ENCODE peak calls at places on chromosomes 5 and 9, in eight cellular contexts. X is activated T-helper 9 cell treated with anti-CD3 and anti-CD28 coated beads, Interleukin-2, amount 50 U/mL, for 16 hours; M is CD4-positive, CD25-positive, alpha-beta regulatory T cell; Z is activated gamma-delta T cell treated with Interleukin-2 at 50 U/mL for 16 hours; O is lower leg skin; V is COR-L47; S is activated naive CD4-positive, alpha-beta T cell; G is NCI-H1930. I is an unnamed sample.
A peak's percentile ranks its signal among the peaks of the same experiment; 100 is the strongest.

GRCh38 chr5:172383231-172383802 is 71.0 kb downstream of the SH3PXD2B start:
- DNase-seq in X (no peak), M (no peak), Z (no peak), O (no peak), V (no peak), S (no peak), G (no peak), I (no peak)

GRCh38 chr9:38372685-38373619 is 19.6 kb upstream of the ALDH1B1 start:
- DNase-seq in X (no peak), M (no peak), Z (no peak), O (peak; percentile 43), V (no peak), S (no peak), G (no peak), I (no peak)

GRCh38 chr9:98482248-98482647 is 226.5 kb downstream of the GABBR2 start:
- DNase-seq in X (no peak), M (no peak), Z (no peak), O (no peak), V (no peak), S (no peak), G (no peak), I (no peak)

GRCh38 chr5:107478068-107478641 is 192.6 kb downstream of the EFNA5 start:
- DNase-seq in X (no peak), M (no peak), Z (no peak), O (no peak), V (no peak), S (no peak), G (no peak), I (no peak)

GRCh38 chr9:93132287-93132927 is 1.6 kb downstream of the NINJ1 start:
- DNase-seq in X (no peak), M (no peak), Z (no peak), O (peak; percentile 95), V (no peak), S (no peak), G (no peak), I (peak; percentile 71)

GRCh38 chr5:101418735-101419134 is 515.7 kb upstream of the ST8SIA4 start:
- DNase-seq in X (no peak), M (no peak), Z (no peak), O (no peak), V (no peak), S (no peak), G (no peak), I (no peak)

GRCh38 chr5:175885813-175886212 is 14.4 kb downstream of the CPLX2 start:
- DNase-seq in X (no peak), M (no peak), Z (no peak), O (no peak), V (peak; percentile 80), S (no peak), G (no peak), I (no peak)

GRCh38 chr5:68333649-68334549 is 118.3 kb downstream of the PIK3R1 start:
- DNase-seq in X (no peak), M (no peak), Z (no peak), O (no peak), V (no peak), S (no peak), G (no peak), I (no peak)

GRCh38 chr9:6495484-6495883 is 82.5 kb downstream of the UHRF2 start:
- DNase-seq in X (no peak), M (no peak), Z (no peak), O (no peak), V (no peak), S (no peak), G (no peak), I (no peak)

GRCh38 chr5:50751064-50751657 is 84.7 kb downstream of the PARP8 start:
- DNase-seq in X (no peak), M (peak; percentile 75), Z (peak; percentile 43), O (no peak), V (peak; percentile 49), S (no peak), G (no peak), I (no peak)

GRCh38 chr5:42064821-42065220 is 139.7 kb downstream of the FBXO4 start:
- DNase-seq in X (no peak), M (no peak), Z (no peak), O (no peak), V (no peak), S (no peak), G (no peak), I (no peak)

GRCh38 chr5:136164226-136164625 is 28.7 kb downstream of the SMIM32 start:
- DNase-seq in X (no peak), M (no peak), Z (no peak), O (no peak), V (no peak), S (no peak), G (no peak), I (no peak)

GRCh38 chr5:92484484-92484883 is 1096.5 kb downstream of the NR2F1-AS1 start:
- DNase-seq in X (no peak), M (no peak), Z (no peak), O (no peak), V (no peak), S (no peak), G (no peak), I (no peak)

GRCh38 chr9:86997158-86997557 is 49.9 kb upstream of the GAS1 start:
- DNase-seq in X (no peak), M (no peak), Z (no peak), O (no peak), V (no peak), S (no peak), G (no peak), I (no peak)

GRCh38 chr9:70607926-70608325 is 193.5 kb upstream of the KLF9 start:
- DNase-seq in X (no peak), M (no peak), Z (no peak), O (no peak), V (no peak), S (no peak), G (no peak), I (no peak)

GRCh38 chr5:136032564-136032963 is 3.8 kb downstream of the TGFBI start:
- DNase-seq in X (no peak), M (no peak), Z (no peak), O (peak; percentile 83), V (no peak), S (no peak), G (no peak), I (peak; percentile 64)

GRCh38 chr5:1763548-1763911 is 36.1 kb downstream of the MRPL36 start:
- DNase-seq in X (no peak), M (peak; percentile 30), Z (peak; percentile 21), O (peak; percentile 89), V (no peak), S (no peak), G (no peak), I (peak; percentile 41)

GRCh38 chr5:77012601-77013000 is 17.6 kb upstream of the AGGF1 start:
- DNase-seq in X (no peak), M (no peak), Z (no peak), O (no peak), V (no peak), S (no peak), G (no peak), I (no peak)

GRCh38 chr5:176535655-176536131 is 1.5 kb downstream of the RNF44 start:
- DNase-seq in X (no peak), M (no peak), Z (no peak), O (no peak), V (no peak), S (no peak), G (no peak), I (no peak)

GRCh38 chr9:97307500-97308163 is at the start of gene CCDC180:
- DNase-seq in X (no peak), M (no peak), Z (no peak), O (no peak), V (no peak), S (no peak), G (no peak), I (peak; percentile 62)

GRCh38 chr9:104927216-104927911 is 591 bp downstream of the ABCA1 start:
- DNase-seq in X (no peak), M (peak; percentile 22), Z (no peak), O (peak; percentile 91), V (no peak), S (no peak), G (no peak), I (no peak)

GRCh38 chr9:69122391-69123141 is 51.5 kb upstream of the TJP2 start:
- DNase-seq in X (no peak), M (peak; percentile 19), Z (no peak), O (no peak), V (no peak), S (no peak), G (no peak), I (no peak)

GRCh38 chr9:110738982-110739381 is 70.4 kb downstream of the MUSK start:
- DNase-seq in X (no peak), M (no peak), Z (no peak), O (no peak), V (no peak), S (no peak), G (no peak), I (no peak)

GRCh38 chr9:134379774-134380431 is 53.6 kb downstream of the RXRA start:
- DNase-seq in X (no peak), M (no peak), Z (no peak), O (no peak), V (no peak), S (no peak), G (no peak), I (peak; percentile 88)

GRCh38 chr5:41268894-41269293 is 55.6 kb upstream of the C6 start:
- DNase-seq in X (no peak), M (no peak), Z (no peak), O (no peak), V (no peak), S (no peak), G (no peak), I (no peak)

GRCh38 chr5:123278284-123278683 is 144.9 kb downstream of the CEP120 start:
- DNase-seq in X (no peak), M (no peak), Z (no peak), O (no peak), V (no peak), S (no peak), G (no peak), I (no peak)

GRCh38 chr9:120592210-120592609 is 12.2 kb upstream of the CDK5RAP2 start:
- DNase-seq in X (no peak), M (no peak), Z (no peak), O (no peak), V (no peak), S (no peak), G (no peak), I (no peak)

GRCh38 chr9:34087370-34087769 is 38.7 kb upstream of the UBAP2 start:
- DNase-seq in X (no peak), M (no peak), Z (no peak), O (no peak), V (no peak), S (no peak), G (no peak), I (no peak)

GRCh38 chr9:98380065-98380681 is 124.7 kb upstream of the TBC1D2 start:
- DNase-seq in X (no peak), M (no peak), Z (no peak), O (no peak), V (no peak), S (no peak), G (no peak), I (no peak)

GRCh38 chr5:172602712-172603289 is 38.3 kb upstream of the NEURL1B start:
- DNase-seq in X (no peak), M (no peak), Z (no peak), O (no peak), V (no peak), S (no peak), G (no peak), I (no peak)

GRCh38 chr5:20678814-20679298 is 690.9 kb upstream of the CDH18 start:
- DNase-seq in X (no peak), M (no peak), Z (no peak), O (no peak), V (no peak), S (no peak), G (no peak), I (no peak)

GRCh38 chr9:12972608-12973589 is 198.1 kb downstream of the LURAP1L start:
- DNase-seq in X (no peak), M (no peak), Z (no peak), O (no peak), V (no peak), S (no peak), G (no peak), I (no peak)

GRCh38 chr5:114657342-114658130 is 295.7 kb downstream of the KCNN2 start:
- DNase-seq in X (no peak), M (no peak), Z (no peak), O (no peak), V (no peak), S (no peak), G (no peak), I (no peak)

GRCh38 chr9:137449081-137449844 is 8.1 kb upstream of the ENTPD8 start:
- DNase-seq in X (no peak), M (no peak), Z (no peak), O (no peak), V (no peak), S (no peak), G (no peak), I (no peak)